ENCODE peak calls at places on chromosomes 13 and 19, in five cellular contexts. G is T-helper 9 cell; J is stimulated activated CD4-positive, alpha-beta T cell treated with anti-CD3 and anti-CD28 coated beads, Interleukin-1b, Interleukin-23, amount 100 ng/mL, for 1 hour; M is activated CD4-positive, alpha-beta T cell treated with anti-CD3 and anti-CD28 coated beads, Interleukin-2, amount 50 U/mL, for 1 hour; O is NCI-H2029. P is an unnamed sample.

GRCh38 chr13:41864658-41865057 is 96.3 kb downstream of the VWA8 start:
- DNase-seq in M (no peak), O (no peak), J (no peak), G (no peak), P (no peak)

GRCh38 chr19:1000095-1000494 is at the start of gene GRIN3B:
- DNase-seq in J (no peak), O (no peak), M (peak), G (peak), P (no peak)

GRCh38 chr19:1068111-1069001 is 1.4 kb downstream of the ARHGAP45 start:
- DNase-seq in M (peak), O (no peak), J (no peak), G (peak), P (no peak)

GRCh38 chr19:50333235-50333736 is 4.1 kb upstream of the KCNC3 start:
- DNase-seq in G (peak), O (peak), M (peak), J (peak), P (peak)

GRCh38 chr13:79289557-79289956 is 116.5 kb downstream of the RBM26 start:
- DNase-seq in O (no peak), M (no peak), G (no peak), J (no peak), P (no peak)

GRCh38 chr13:36251528-36251927 is 37.2 kb upstream of the SOHLH2 start:
- DNase-seq in O (no peak), G (no peak), J (no peak), M (no peak), P (no peak)

GRCh38 chr13:40981361-40981760 is 37.8 kb downstream of the ELF1 start:
- DNase-seq in M (no peak), J (no peak), G (no peak), O (no peak), P (no peak)

GRCh38 chr13:49615844-49616687 is 12.2 kb upstream of the ARL11 start:
- DNase-seq in O (no peak), G (no peak), M (no peak), J (no peak), P (no peak)

GRCh38 chr19:2289714-2290435 is 7.9 kb upstream of the PEAK3 start:
- DNase-seq in O (no peak), J (no peak), M (peak), G (peak), P (no peak)

GRCh38 chr19:8308891-8309291 is 733 bp upstream of the CD320 start:
- DNase-seq in M (no peak), O (no peak), G (no peak), J (no peak), P (no peak)

GRCh38 chr19:34588249-34588648 is 88.7 kb downstream of the SCGB2B2 start:
- DNase-seq in G (no peak), O (no peak), J (no peak), M (no peak), P (no peak)

GRCh38 chr13:79943633-79944032 is 397.3 kb downstream of the SPRY2 start:
- DNase-seq in M (no peak), J (no peak), O (no peak), G (no peak), P (no peak)

GRCh38 chr13:74132152-74132767 is 1.9 kb downstream of the KLF12 start:
- DNase-seq in J (no peak), M (no peak), G (no peak), O (no peak), P (no peak)

GRCh38 chr13:25756916-25757315 is 294.9 kb downstream of the SHISA2 start:
- DNase-seq in M (no peak), G (no peak), O (no peak), J (no peak), P (no peak)

GRCh38 chr13:45941261-45941660 is 89.7 kb upstream of the SIAH3 start:
- DNase-seq in J (no peak), O (no peak), M (no peak), G (no peak), P (no peak)